ENCODE peak calls at places on chromosomes 11 and 22, in six cellular contexts. D is A549, I is K562, G is upper lobe of left lung, C is HepG2, E is GM12878. X is an unnamed sample.

GRCh38 chr11:72621008-72621610 is 53.1 kb downstream of the PDE2A start:
- ATAC-seq in D (no peak), I (no peak), G (no peak), C (no peak), E (no peak), X (no peak)

GRCh38 chr11:8218409-8218808 is 45.3 kb downstream of the LMO1 start:
- ATAC-seq in D (no peak), I (no peak), G (no peak), C (no peak), E (no peak), X (no peak)

GRCh38 chr11:46388619-46389449 is 2.7 kb downstream of the CHRM4 start:
- ATAC-seq in D (peak; percentile 19), I (peak; percentile 23), G (no peak), C (no peak), E (no peak), X (no peak)

GRCh38 chr22:41245917-41246499 is 5.3 kb upstream of the CHADL start:
- ATAC-seq in D (peak; percentile 13), I (peak; percentile 67), G (no peak), C (peak; percentile 29), E (no peak), X (no peak)

GRCh38 chr11:2138436-2139117 is 612 bp downstream of the IGF2 start:
- ATAC-seq in D (no peak), I (no peak), G (peak; percentile 3), C (no peak), E (no peak), X (no peak)

GRCh38 chr11:117425679-117426296 is 98.1 kb downstream of the CEP164 start:
- ATAC-seq in D (no peak), I (no peak), G (no peak), C (no peak), E (no peak), X (peak; percentile 6)

GRCh38 chr11:115631609-115632008 is 127.4 kb upstream of the CADM1 start:
- ATAC-seq in D (no peak), I (no peak), G (no peak), C (peak; percentile 57), E (no peak), X (no peak)

GRCh38 chr11:95352733-95353346 is 121.8 kb upstream of the SESN3 start:
- ATAC-seq in D (no peak), I (no peak), G (no peak), C (no peak), E (no peak), X (no peak)

GRCh38 chr11:70367071-70367470 is 31.3 kb upstream of the CTTN start:
- ATAC-seq in D (no peak), I (no peak), G (no peak), C (no peak), E (no peak), X (no peak)

GRCh38 chr11:83583953-83584352 is 297.8 kb upstream of the CCDC90B start:
- ATAC-seq in D (peak; percentile 32), I (no peak), G (no peak), C (no peak), E (peak; percentile 98), X (no peak)

GRCh38 chr11:63869686-63870085 is 30.8 kb downstream of the MARK2 start:
- ATAC-seq in D (no peak), I (no peak), G (no peak), C (no peak), E (no peak), X (no peak)

GRCh38 chr11:15275141-15275540 is 160.4 kb downstream of the INSC start:
- ATAC-seq in D (no peak), I (no peak), G (no peak), C (no peak), E (no peak), X (no peak)

GRCh38 chr11:133619397-133619796 is 87.1 kb upstream of the OPCML start:
- ATAC-seq in D (no peak), I (no peak), G (no peak), C (no peak), E (no peak), X (no peak)

GRCh38 chr11:66492161-66492865 is 12.1 kb downstream of the DPP3 start:
- ATAC-seq in D (no peak), I (no peak), G (no peak), C (no peak), E (no peak), X (no peak)
- TF ChIP-seq EP300 in D (no peak), I (no peak), G (no peak), C (no peak), E (no peak), X (no peak)

GRCh38 chr11:123740787-123741158 is 687 bp downstream of the ZNF202 start:
- ATAC-seq in D (no peak), I (peak; percentile 5), G (no peak), C (peak; percentile 11), E (peak; percentile 27), X (no peak)

GRCh38 chr11:123738374-123738773 is 3.1 kb downstream of the ZNF202 start:
- ATAC-seq in D (no peak), I (no peak), G (no peak), C (no peak), E (no peak), X (no peak)

GRCh38 chr11:123742334-123742733 is 874 bp upstream of the ZNF202 start:
- ATAC-seq in D (no peak), I (peak; percentile 5), G (no peak), C (no peak), E (no peak), X (no peak)

GRCh38 chr11:123742778-123743177 is 1.3 kb upstream of the ZNF202 start:
- ATAC-seq in D (no peak), I (no peak), G (no peak), C (no peak), E (no peak), X (no peak)

GRCh38 chr11:123741159-123741951 is at the start of gene ZNF202:
- ATAC-seq in D (peak; percentile 99), I (peak; percentile 92), G (peak; percentile 99), C (peak; percentile 97), E (peak; percentile 96), X (peak; percentile 97)
- TF ChIP-seq EP300 in D (no peak), I (peak; percentile 5), G (no peak), C (no peak), E (no peak), X (no peak)

GRCh38 chr11:12381875-12382274 is 4.5 kb downstream of the PARVA start:
- ATAC-seq in D (no peak), I (no peak), G (no peak), C (no peak), E (no peak), X (no peak)

GRCh38 chr11:12380565-12381325 is 3.4 kb downstream of the PARVA start:
- ATAC-seq in D (no peak), I (no peak), G (no peak), C (no peak), E (no peak), X (no peak)

GRCh38 chr11:12377106-12377823 is at the start of gene PARVA:
- ATAC-seq in D (peak; percentile 89), I (no peak), G (peak; percentile 85), C (peak; percentile 89), E (no peak), X (peak; percentile 82)

GRCh38 chr11:12376259-12376971 is 956 bp upstream of the PARVA start:
- ATAC-seq in D (no peak), I (no peak), G (peak; percentile 73), C (peak; percentile 10), E (no peak), X (peak; percentile 54)

GRCh38 chr11:12377824-12378593 is 638 bp downstream of the PARVA start:
- ATAC-seq in D (peak; percentile 89), I (peak; percentile 52), G (peak; percentile 79), C (peak; percentile 91), E (no peak), X (peak; percentile 77)
- TF ChIP-seq EP300 in D (no peak), I (no peak), G (no peak), C (no peak), E (no peak), X (no peak)

DNA sequence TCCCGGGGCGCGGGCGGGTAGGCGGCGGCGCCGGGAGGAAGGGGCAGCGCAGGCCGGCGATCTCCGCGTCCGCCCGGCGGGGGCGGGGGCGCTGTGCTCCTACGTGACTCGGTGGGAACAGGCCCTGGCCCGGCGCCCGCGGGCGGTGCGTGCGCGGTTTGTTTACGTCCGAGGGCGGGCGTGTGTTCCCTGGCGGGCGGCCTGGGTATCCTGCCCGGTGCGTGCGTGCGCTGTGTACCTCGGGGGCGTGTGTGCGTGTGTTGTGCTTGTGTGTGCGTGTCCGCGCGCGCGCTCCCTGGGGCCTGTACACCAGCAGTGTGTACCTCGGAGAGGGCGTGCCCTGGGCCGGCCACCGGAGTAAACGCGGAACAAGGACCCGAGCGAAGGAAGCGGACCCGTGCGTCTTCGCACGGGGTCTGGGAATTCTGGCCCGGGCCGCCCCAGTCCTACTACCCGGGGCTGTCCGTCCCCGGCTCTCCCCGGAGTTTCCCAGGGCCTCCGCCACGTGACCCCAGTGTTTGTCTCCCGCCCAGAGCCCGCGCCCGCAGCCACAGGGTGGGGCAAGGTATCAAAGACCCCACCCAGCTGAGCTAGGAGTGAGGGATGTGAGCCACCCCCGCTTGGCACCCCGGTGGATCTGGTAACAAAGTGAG is 769 bp downstream of the MAFF start:
- ATAC-seq in D (peak; percentile 66), I (peak; percentile 80), G (peak; percentile 74), C (peak; percentile 76), E (peak; percentile 61), X (peak; percentile 77)
- TF ChIP-seq EP300 in D (no peak), I (no peak), G (peak; percentile 74), C (no peak), E (no peak), X (peak; percentile 87)

GRCh38 chr11:74398244-74399159 is at the start of gene PGM2L1:
- ATAC-seq in D (peak; percentile 92), I (peak; percentile 96), G (peak; percentile 99), C (peak; percentile 93), E (peak; percentile 96), X (peak; percentile 99)
- TF ChIP-seq EP300 in D (no peak), I (peak; percentile 21), G (no peak), C (no peak), E (no peak), X (no peak)

GRCh38 chr11:128450882-128451647 is 136.3 kb downstream of the ETS1 start:
- ATAC-seq in D (no peak), I (no peak), G (no peak), C (no peak), E (no peak), X (no peak)

GRCh38 chr11:128447233-128447632 is 140.1 kb downstream of the ETS1 start:
- ATAC-seq in D (no peak), I (no peak), G (no peak), C (no peak), E (no peak), X (no peak)

GRCh38 chr11:128451651-128452470 is 135.5 kb downstream of the ETS1 start:
- ATAC-seq in D (no peak), I (no peak), G (peak; percentile 73), C (peak; percentile 90), E (peak; percentile 49), X (peak; percentile 49)

GRCh38 chr11:128448487-128448886 is 138.9 kb downstream of the ETS1 start:
- ATAC-seq in D (peak; percentile 96), I (no peak), G (no peak), C (peak; percentile 94), E (no peak), X (no peak)

GRCh38 chr11:128448981-128449713 is 138.2 kb downstream of the ETS1 start:
- ATAC-seq in D (peak; percentile 42), I (no peak), G (no peak), C (peak; percentile 7), E (peak; percentile 41), X (no peak)
- TF ChIP-seq EP300 in D (no peak), I (no peak), G (no peak), C (no peak), E (no peak), X (no peak)